ENCODE peak calls at places on chromosomes 4 and X, in four cellular contexts. M is heart left ventricle, V is tibial artery, B is breast epithelium. P is an unnamed sample.

GRCh38 chrX:9610774-9611392 is 146.0 kb downstream of the TBL1X start:
- DNase-seq in B (no peak), V (no peak), M (no peak), P (no peak)

GRCh38 chr4:663438-664428 is 10.3 kb downstream of the ATP5ME start:
- DNase-seq in M (peak), V (no peak), B (no peak), P (no peak)

GRCh38 chr4:167233523-167234387 is 539 bp downstream of the SPOCK3 start:
- DNase-seq in M (no peak), B (no peak), V (no peak), P (no peak)

GRCh38 chr4:156954598-156954997 is 17.0 kb downstream of the PDGFC start:
- DNase-seq in M (peak), V (no peak), B (no peak), P (no peak)

GRCh38 chr4:48300004-48300403 is 30.4 kb upstream of the TEC start:
- DNase-seq in B (no peak), V (no peak), M (no peak), P (no peak)

GRCh38 chr4:100022792-100023222 is 72.7 kb upstream of the H2AZ1 start:
- DNase-seq in M (no peak), B (no peak), V (no peak), P (no peak)

GRCh38 chr4:28523791-28524190 is 1663.2 kb downstream of the STIM2 start:
- DNase-seq in V (no peak), M (no peak), B (no peak), P (no peak)

GRCh38 chrX:21943460-21944135 is 3.1 kb downstream of the SMS start:
- DNase-seq in B (no peak), V (no peak), M (no peak), P (no peak)

GRCh38 chrX:150257348-150258175 is 105.6 kb upstream of the MAMLD1 start:
- DNase-seq in V (no peak), M (no peak), B (no peak), P (no peak)

GRCh38 chrX:30521440-30522182 is 56.0 kb downstream of the TASL start:
- DNase-seq in B (no peak), M (no peak), V (no peak), P (no peak)

GRCh38 chr4:1600811-1601532 is 83.1 kb downstream of the FAM53A start:
- DNase-seq in M (peak), V (no peak), B (no peak), P (no peak)

GRCh38 chr4:139281212-139281611 is 1.2 kb upstream of the MGARP start:
- DNase-seq in B (no peak), M (no peak), V (no peak), P (no peak)

GRCh38 chr4:150990993-150991392 is 24.1 kb downstream of the LRBA start:
- DNase-seq in B (no peak), V (no peak), M (no peak), P (no peak)

GRCh38 chrX:23902419-23902818 is 5.3 kb downstream of the APOO start:
- DNase-seq in B (no peak), V (no peak), M (no peak), P (no peak)

GRCh38 chr4:84215218-84215617 is 283.9 kb downstream of the NKX6-1 start:
- DNase-seq in B (no peak), V (no peak), M (no peak), P (no peak)

GRCh38 chr4:76703123-76703490 is 194.8 kb downstream of the SOWAHB start:
- DNase-seq in V (no peak), B (no peak), M (no peak), P (no peak)

GRCh38 chr4:73869130-73870055 is at the start of gene CXCL1:
- DNase-seq in M (peak), V (no peak), B (no peak), P (no peak)

GRCh38 chr4:24517676-24518075 is 66.7 kb downstream of the DHX15 start:
- DNase-seq in M (no peak), B (no peak), V (no peak), P (no peak)

GRCh38 chr4:41718907-41719306 is 29.6 kb downstream of the PHOX2B start:
- DNase-seq in B (no peak), M (no peak), V (no peak), P (peak)

GRCh38 chrX:4708970-4709760 is 995.7 kb upstream of the PRKX start:
- DNase-seq in B (no peak), V (no peak), M (no peak), P (no peak)

DNA sequence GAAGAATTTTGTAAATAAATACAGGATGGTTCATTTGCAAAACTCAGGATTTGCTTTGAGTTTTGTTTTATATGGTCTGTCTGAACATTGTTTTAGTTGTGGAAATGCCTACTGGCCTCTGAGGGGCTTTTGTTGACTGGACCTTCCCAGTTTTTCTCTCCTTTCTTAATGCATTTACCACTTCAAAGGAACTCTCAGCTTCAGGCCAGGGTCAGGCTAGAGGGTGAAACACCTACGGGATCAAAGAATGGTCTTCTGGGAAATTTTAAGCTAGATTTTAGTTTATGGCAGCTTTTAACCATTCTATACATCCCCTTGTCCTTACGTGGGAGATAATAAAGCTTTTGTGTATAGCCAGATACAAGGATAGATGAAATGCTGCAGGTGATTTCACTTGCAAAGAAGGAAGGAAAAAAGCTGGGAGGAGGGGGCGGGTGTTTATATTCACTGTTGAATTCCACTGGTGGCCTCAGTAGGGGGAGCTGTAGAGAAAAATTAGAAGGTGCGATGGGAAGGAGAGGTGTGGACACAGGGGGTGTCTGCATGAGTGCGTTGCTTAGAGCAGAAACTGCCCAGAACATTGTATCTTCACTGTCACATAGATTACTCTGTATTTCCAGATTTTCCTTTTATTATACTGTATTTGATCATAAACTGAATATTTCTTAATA is 151.8 kb downstream of the TSPAN5 start:
- DNase-seq in M (no peak), B (no peak), V (no peak), P (no peak)
- TF ChIP-seq CTCF in M (peak), B (no peak), V (no peak), P (no peak)

GRCh38 chr4:40656221-40656863 is 26.7 kb upstream of the RBM47 start:
- DNase-seq in B (no peak), M (no peak), V (no peak), P (no peak)
- H3K4me3 ChIP-seq in B (no peak), M (no peak), V (no peak), P (no peak)

DNA sequence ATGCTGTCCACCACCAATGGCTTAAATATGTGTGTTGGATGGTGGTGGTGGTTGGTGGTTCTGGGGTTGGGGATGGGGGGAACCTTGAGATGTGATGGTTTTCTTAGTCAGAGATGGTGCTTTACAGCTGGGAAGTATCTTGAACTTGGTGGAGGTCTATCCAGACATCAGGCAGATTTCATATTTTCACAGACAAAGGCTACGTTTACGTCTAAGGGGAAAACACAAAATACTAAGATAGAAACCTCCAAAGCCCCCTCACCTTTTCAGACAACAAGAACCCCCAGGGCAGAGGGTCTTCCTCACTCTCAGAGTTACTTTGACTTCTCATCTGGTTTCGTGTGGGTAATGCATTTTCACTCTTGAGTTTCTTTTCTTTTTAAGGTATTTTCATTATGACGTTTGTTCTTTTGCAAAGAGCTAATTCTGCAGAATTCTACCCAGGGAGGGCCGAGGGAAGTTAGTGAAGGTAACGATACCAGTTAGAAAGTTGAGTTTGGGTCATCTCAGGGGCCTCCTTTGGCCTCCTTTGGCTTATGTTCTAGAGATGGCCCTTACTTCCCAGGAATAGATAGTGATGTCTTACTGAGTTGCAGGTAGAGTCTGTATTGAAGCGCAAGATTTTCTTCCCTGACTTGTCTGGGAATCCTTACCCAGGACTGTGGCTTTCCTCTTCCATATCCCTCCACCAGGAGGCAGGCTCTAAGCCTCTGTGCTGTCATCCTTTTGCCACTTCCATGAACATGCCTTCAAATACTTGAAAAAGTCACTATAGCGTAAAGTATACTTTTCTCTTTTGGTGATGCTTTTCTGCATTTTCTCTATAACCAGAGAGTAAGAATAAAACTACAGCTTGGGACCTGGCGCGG is 31.9 kb downstream of the RHOH start:
- DNase-seq in M (no peak), V (no peak), B (no peak), P (no peak)
- TF ChIP-seq CTCF in M (no peak), V (peak), B (no peak), P (peak)

DNA sequence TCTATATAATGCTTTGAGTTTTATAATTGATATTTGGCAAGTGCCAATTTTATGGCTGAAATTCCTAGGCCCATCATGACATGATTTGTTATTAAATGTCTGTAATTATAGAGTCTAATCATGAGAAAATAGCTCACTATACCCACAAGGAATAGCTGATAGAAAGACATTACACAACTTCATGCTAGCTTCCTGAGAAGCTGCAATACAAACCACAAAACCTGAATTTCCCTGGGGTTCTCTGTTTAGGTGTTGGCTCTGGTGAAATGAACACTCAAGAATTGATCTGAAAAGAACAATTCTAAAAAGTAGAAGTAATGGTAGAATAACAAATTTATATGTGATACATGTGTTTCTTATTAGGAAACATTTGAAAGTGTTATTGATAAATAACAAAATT is 169.6 kb downstream of the GASK1B start:
- DNase-seq in M (no peak), V (no peak), B (no peak), P (no peak)
- H3K4me3 ChIP-seq in M (no peak), V (no peak), B (no peak), P (no peak)

DNA sequence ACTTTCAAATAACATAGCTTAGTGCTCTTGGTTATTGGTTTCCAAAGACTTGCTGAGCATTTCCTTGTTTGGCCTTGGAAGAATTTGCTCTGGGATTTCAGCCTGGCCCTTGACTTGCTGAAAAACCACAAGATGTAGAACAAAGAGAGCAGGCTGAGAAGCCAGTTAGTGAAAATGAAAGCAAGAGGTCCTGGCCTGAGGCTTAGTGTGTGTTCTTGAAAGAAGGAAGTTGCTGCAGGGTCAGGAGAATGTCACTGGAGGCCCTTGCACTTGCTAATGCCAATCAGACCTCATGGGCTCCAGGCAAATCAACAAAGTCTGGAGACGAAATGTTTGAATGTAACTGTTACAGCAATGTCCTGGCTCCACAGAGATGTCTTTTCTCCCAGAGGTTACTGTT is 79.4 kb downstream of the SYNPO2 start:
- DNase-seq in M (peak), B (peak), V (peak), P (peak)
- TF ChIP-seq CTCF in M (no peak), B (no peak), V (no peak), P (no peak)

DNA sequence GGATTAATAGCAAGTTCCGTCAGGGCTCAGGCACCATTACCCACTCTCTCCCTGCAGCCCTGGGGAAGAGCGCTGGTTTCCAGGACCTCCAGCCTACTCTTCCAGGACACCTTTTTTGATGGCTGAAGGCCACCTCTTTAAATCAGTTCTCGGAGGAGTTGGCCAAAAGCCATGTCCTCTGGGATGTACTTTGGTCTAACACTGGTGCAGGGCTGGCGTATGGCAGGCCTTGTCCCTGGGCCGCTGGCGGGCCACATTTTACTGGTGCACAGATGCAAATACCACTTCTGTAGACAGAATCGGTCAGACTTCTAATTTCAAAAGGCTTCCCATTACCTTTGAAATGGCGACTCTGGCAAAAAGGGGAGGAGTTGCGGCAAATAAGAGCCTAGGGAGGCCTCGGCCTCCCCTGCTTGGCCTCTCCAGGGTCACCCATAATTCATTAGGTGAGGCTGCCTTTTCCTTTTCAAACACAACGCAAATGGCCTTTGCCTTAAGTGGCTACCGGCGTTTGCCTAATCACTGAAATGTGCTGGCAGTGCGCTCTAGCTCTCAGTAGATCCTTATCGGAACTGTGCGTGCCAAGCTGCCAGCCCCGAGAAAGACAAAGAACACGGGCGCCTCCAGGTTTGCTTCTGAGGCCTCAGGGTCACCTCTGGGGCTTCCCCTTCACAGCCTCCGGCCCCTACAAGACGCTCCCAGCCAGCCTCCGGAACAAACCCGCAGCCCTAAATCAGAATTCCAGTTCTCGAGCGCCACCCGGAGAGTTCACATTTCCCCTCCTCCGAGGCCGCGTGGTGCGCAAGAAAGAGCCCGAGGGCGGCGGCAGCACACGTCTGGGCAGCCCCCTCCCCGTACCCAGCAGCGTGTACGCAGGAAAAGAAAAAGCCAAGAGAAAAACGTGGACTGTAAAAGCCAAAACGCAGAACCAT is 76.2 kb upstream of the BCOR start:
- DNase-seq in V (peak), B (no peak), M (peak), P (no peak)
- H3K4me3 ChIP-seq in V (peak), B (peak), M (no peak), P (peak)

P was measured in HFF-Myc.